ENCODE peak calls at places on chromosomes 3 and 15, in four cellular contexts. V is HT-29, S is NCI-H1694 treated with DMSO at 0.1 percent for 48 hours, C is glutamatergic neuron. W is an unnamed sample.

GRCh38 chr15:29860872-29861271 is 38.6 kb upstream of the TJP1 start:
- DNase-seq in C (no peak), V (no peak), S (no peak), W (no peak)

GRCh38 chr3:180036678-180037455 is at the start of gene PEX5L:
- DNase-seq in C (peak), V (no peak), S (peak), W (peak)

GRCh38 chr15:84883916-84884781 is at the start of gene SLC28A1:
- DNase-seq in S (no peak), C (no peak), V (peak), W (no peak)

GRCh38 chr3:4596596-4596995 is 103.4 kb downstream of the ITPR1 start:
- DNase-seq in S (no peak), V (no peak), C (no peak), W (no peak)

GRCh38 chr15:101091080-101092017 is 160.5 kb downstream of the CHSY1 start:
- DNase-seq in S (no peak), C (no peak), V (no peak), W (no peak)

GRCh38 chr15:79380755-79381499 is 51.2 kb upstream of the MINAR1 start:
- DNase-seq in C (peak), V (peak), S (peak), W (peak)

GRCh38 chr3:30602946-30603345 is 3.5 kb upstream of the TGFBR2 start:
- DNase-seq in S (no peak), C (no peak), V (no peak), W (no peak)

GRCh38 chr3:179720196-179720595 is 67.4 kb downstream of the USP13 start:
- DNase-seq in C (no peak), S (no peak), V (no peak), W (no peak)

GRCh38 chr3:172911142-172911541 is 160.6 kb downstream of the ECT2 start:
- DNase-seq in C (no peak), S (no peak), V (no peak), W (no peak)

GRCh38 chr15:51931016-51931415 is 40.6 kb downstream of the LEO1 start:
- DNase-seq in S (no peak), V (no peak), C (no peak), W (no peak)

GRCh38 chr3:181712505-181713299 is 977 bp downstream of the SOX2 start:
- DNase-seq in C (peak), V (no peak), S (no peak), W (no peak)

GRCh38 chr3:126417461-126418255 is 22.9 kb downstream of the CFAP100 start:
- DNase-seq in C (peak), V (no peak), S (no peak), W (no peak)

GRCh38 chr15:74957301-74958035 is 896 bp upstream of the RPP25 start:
- DNase-seq in S (peak), V (no peak), C (no peak), W (no peak)

GRCh38 chr3:77667901-77668300 is 628.0 kb downstream of the ROBO2 start:
- DNase-seq in C (no peak), V (no peak), S (no peak), W (no peak)

GRCh38 chr15:99408236-99409096 is 157.2 kb downstream of the LRRC28 start:
- DNase-seq in C (no peak), V (no peak), S (no peak), W (no peak)

GRCh38 chr15:49495993-49496747 is 73.1 kb downstream of the FGF7 start:
- DNase-seq in S (no peak), V (no peak), C (no peak), W (no peak)

GRCh38 chr15:41284425-41285177 is 47.8 kb downstream of the OIP5 start:
- DNase-seq in C (no peak), V (peak), S (no peak), W (no peak)

GRCh38 chr15:78307977-78308376 is 8.6 kb upstream of the SKIC8 start:
- DNase-seq in C (no peak), S (no peak), V (no peak), W (no peak)

GRCh38 chr15:52663895-52664294 is 15.3 kb downstream of the ATOSA start:
- DNase-seq in V (no peak), C (no peak), S (no peak), W (no peak)

GRCh38 chr15:46815765-46816164 is 901.5 kb upstream of the SEMA6D start:
- DNase-seq in V (peak), C (no peak), S (no peak), W (no peak)

GRCh38 chr3:167941234-167941995 is 154.3 kb downstream of the GOLIM4 start:
- DNase-seq in S (no peak), V (peak), C (no peak), W (no peak)

GRCh38 chr3:98589331-98589870 is 4.0 kb downstream of the CPOX start:
- DNase-seq in V (no peak), C (no peak), S (no peak), W (no peak)

GRCh38 chr3:164155386-164155785 is 922.9 kb downstream of the SI start:
- DNase-seq in V (no peak), S (no peak), C (no peak), W (no peak)

W was measured in NT2/D1.